ENCODE peak calls at places on chromosomes 5 and 9, in seven cellular contexts. One of them, this sample, is unnamed. For H3K27me3, the result is how much of the 10 kb centered on the place peaks cover.

GRCh38 chr5:135890867-135891266 is 4.8 kb downstream of the IL9 start:
- DNase-seq in aorta: no peak
- DNase-seq in neuronal stem cell: no peak
- DNase-seq in transverse colon: no peak
- DNase-seq in naive thymus-derived CD4-positive, alpha-beta T cell: no peak
- DNase-seq in cardiac muscle cell: no peak
- DNase-seq in lower lobe of right lung: no peak
- DNase-seq in this sample: no peak

GRCh38 chr5:137621861-137622823 is 113.7 kb downstream of the KLHL3 start:
- DNase-seq in lower lobe of right lung: no peak
- DNase-seq in neuronal stem cell: no peak
- DNase-seq in naive thymus-derived CD4-positive, alpha-beta T cell: no peak
- DNase-seq in aorta: peak
- DNase-seq in transverse colon: no peak
- DNase-seq in cardiac muscle cell: no peak
- DNase-seq in this sample: no peak

GRCh38 chr5:151125421-151125820 is 32.2 kb downstream of the ANXA6 start:
- DNase-seq in neuronal stem cell: no peak
- DNase-seq in transverse colon: no peak
- DNase-seq in aorta: peak
- DNase-seq in cardiac muscle cell: no peak
- DNase-seq in naive thymus-derived CD4-positive, alpha-beta T cell: peak
- DNase-seq in lower lobe of right lung: no peak
- DNase-seq in this sample: no peak

GRCh38 chr5:145903862-145904261 is 31.0 kb upstream of the GRXCR2 start:
- DNase-seq in aorta: no peak
- DNase-seq in naive thymus-derived CD4-positive, alpha-beta T cell: no peak
- DNase-seq in transverse colon: no peak
- DNase-seq in lower lobe of right lung: no peak
- DNase-seq in neuronal stem cell: no peak
- DNase-seq in cardiac muscle cell: no peak
- DNase-seq in this sample: no peak

GRCh38 chr9:95087659-95088242 is 229.8 kb downstream of the FANCC start:
- DNase-seq in neuronal stem cell: no peak
- DNase-seq in naive thymus-derived CD4-positive, alpha-beta T cell: no peak
- DNase-seq in aorta: peak
- DNase-seq in cardiac muscle cell: no peak
- DNase-seq in transverse colon: peak
- DNase-seq in lower lobe of right lung: peak
- DNase-seq in this sample: no peak

GRCh38 chr5:154189256-154189818 is 1.2 kb upstream of the GALNT10 start:
- DNase-seq in naive thymus-derived CD4-positive, alpha-beta T cell: no peak
- DNase-seq in cardiac muscle cell: peak
- DNase-seq in transverse colon: peak
- DNase-seq in neuronal stem cell: no peak
- DNase-seq in aorta: no peak
- DNase-seq in lower lobe of right lung: peak
- DNase-seq in this sample: no peak

GRCh38 chr9:87212563-87213154 is 265.4 kb upstream of the GAS1 start:
- DNase-seq in aorta: no peak
- DNase-seq in lower lobe of right lung: no peak
- DNase-seq in cardiac muscle cell: no peak
- DNase-seq in transverse colon: no peak
- DNase-seq in neuronal stem cell: no peak
- DNase-seq in naive thymus-derived CD4-positive, alpha-beta T cell: no peak
- DNase-seq in this sample: no peak

GRCh38 chr5:108193021-108193795 is 188.7 kb downstream of the FBXL17 start:
- DNase-seq in aorta: no peak
- DNase-seq in transverse colon: no peak
- DNase-seq in neuronal stem cell: no peak
- DNase-seq in naive thymus-derived CD4-positive, alpha-beta T cell: no peak
- DNase-seq in lower lobe of right lung: no peak
- DNase-seq in cardiac muscle cell: no peak
- DNase-seq in this sample: peak

GRCh38 chr9:14097215-14097614 is 216.7 kb downstream of the NFIB start:
- DNase-seq in lower lobe of right lung: no peak
- DNase-seq in neuronal stem cell: no peak
- DNase-seq in transverse colon: no peak
- DNase-seq in cardiac muscle cell: peak
- DNase-seq in aorta: no peak
- DNase-seq in naive thymus-derived CD4-positive, alpha-beta T cell: no peak
- DNase-seq in this sample: no peak

GRCh38 chr5:139671096-139671841 is 23.1 kb downstream of the CXXC5 start:
- DNase-seq in neuronal stem cell: no peak
- DNase-seq in cardiac muscle cell: no peak
- DNase-seq in naive thymus-derived CD4-positive, alpha-beta T cell: no peak
- DNase-seq in aorta: no peak
- DNase-seq in transverse colon: no peak
- DNase-seq in lower lobe of right lung: no peak
- DNase-seq in this sample: no peak

DNA sequence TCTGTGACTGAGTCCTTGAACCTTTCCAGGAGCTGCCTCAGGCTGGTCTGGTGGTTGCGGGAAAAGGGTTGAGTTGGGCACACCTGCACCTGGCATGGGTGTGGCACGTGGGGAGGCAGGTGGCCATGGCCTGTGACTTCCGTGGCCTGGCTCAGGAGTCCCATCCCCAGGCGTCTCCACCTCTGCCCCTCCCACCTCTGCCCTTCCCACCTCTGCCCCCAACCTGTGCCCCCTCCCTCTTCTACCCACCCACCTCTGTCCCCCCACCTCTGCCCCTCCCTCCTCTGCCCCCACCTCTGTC is 1.9 kb upstream of the QRFP start:
- DNase-seq in aorta: no peak
- DNase-seq in transverse colon: peak
- DNase-seq in cardiac muscle cell: no peak
- DNase-seq in neuronal stem cell: no peak
- DNase-seq in lower lobe of right lung: no peak
- DNase-seq in naive thymus-derived CD4-positive, alpha-beta T cell: no peak
- DNase-seq in this sample: no peak
- H3K27me3 ChIP-seq in aorta: under half
- H3K27me3 ChIP-seq in transverse colon: under half
- H3K27me3 ChIP-seq in cardiac muscle cell: under half
- H3K27me3 ChIP-seq in neuronal stem cell: under half
- H3K27me3 ChIP-seq in lower lobe of right lung: under half
- H3K27me3 ChIP-seq in naive thymus-derived CD4-positive, alpha-beta T cell: under half
- H3K27me3 ChIP-seq in this sample: under half

GRCh38 chr5:103208460-103208859 is 50.1 kb upstream of the MACIR start:
- DNase-seq in neuronal stem cell: no peak
- DNase-seq in lower lobe of right lung: no peak
- DNase-seq in transverse colon: no peak
- DNase-seq in cardiac muscle cell: no peak
- DNase-seq in naive thymus-derived CD4-positive, alpha-beta T cell: no peak
- DNase-seq in aorta: no peak
- DNase-seq in this sample: no peak

GRCh38 chr5:103211858-103212500 is 46.6 kb upstream of the MACIR start:
- DNase-seq in aorta: no peak
- DNase-seq in naive thymus-derived CD4-positive, alpha-beta T cell: no peak
- DNase-seq in transverse colon: no peak
- DNase-seq in neuronal stem cell: no peak
- DNase-seq in cardiac muscle cell: no peak
- DNase-seq in lower lobe of right lung: no peak
- DNase-seq in this sample: no peak

GRCh38 chr5:103209065-103209464 is 49.5 kb upstream of the MACIR start:
- DNase-seq in transverse colon: no peak
- DNase-seq in neuronal stem cell: no peak
- DNase-seq in cardiac muscle cell: no peak
- DNase-seq in lower lobe of right lung: no peak
- DNase-seq in naive thymus-derived CD4-positive, alpha-beta T cell: no peak
- DNase-seq in aorta: no peak
- DNase-seq in this sample: no peak

GRCh38 chr5:103207653-103208052 is 50.9 kb upstream of the MACIR start:
- DNase-seq in cardiac muscle cell: no peak
- DNase-seq in neuronal stem cell: no peak
- DNase-seq in naive thymus-derived CD4-positive, alpha-beta T cell: no peak
- DNase-seq in lower lobe of right lung: no peak
- DNase-seq in aorta: no peak
- DNase-seq in transverse colon: no peak
- DNase-seq in this sample: no peak

GRCh38 chr5:103210952-103211351 is 47.6 kb upstream of the MACIR start:
- DNase-seq in naive thymus-derived CD4-positive, alpha-beta T cell: no peak
- DNase-seq in transverse colon: no peak
- DNase-seq in aorta: no peak
- DNase-seq in cardiac muscle cell: no peak
- DNase-seq in lower lobe of right lung: no peak
- DNase-seq in neuronal stem cell: no peak
- DNase-seq in this sample: no peak
- H3K4me3 ChIP-seq in naive thymus-derived CD4-positive, alpha-beta T cell: no peak
- H3K4me3 ChIP-seq in transverse colon: no peak
- H3K4me3 ChIP-seq in aorta: no peak
- H3K4me3 ChIP-seq in cardiac muscle cell: no peak
- H3K4me3 ChIP-seq in lower lobe of right lung: no peak
- H3K4me3 ChIP-seq in neuronal stem cell: no peak
- H3K4me3 ChIP-seq in this sample: no peak

GRCh38 chr5:142830241-142831018 is 60.3 kb downstream of the ARHGAP26 start:
- DNase-seq in cardiac muscle cell: no peak
- DNase-seq in aorta: no peak
- DNase-seq in transverse colon: no peak
- DNase-seq in neuronal stem cell: no peak
- DNase-seq in naive thymus-derived CD4-positive, alpha-beta T cell: no peak
- DNase-seq in lower lobe of right lung: no peak
- DNase-seq in this sample: no peak

GRCh38 chr5:142831019-142831403 is 60.8 kb downstream of the ARHGAP26 start:
- DNase-seq in cardiac muscle cell: no peak
- DNase-seq in aorta: no peak
- DNase-seq in lower lobe of right lung: no peak
- DNase-seq in neuronal stem cell: no peak
- DNase-seq in naive thymus-derived CD4-positive, alpha-beta T cell: no peak
- DNase-seq in transverse colon: no peak
- DNase-seq in this sample: no peak

GRCh38 chr5:142827934-142828576 is 57.9 kb downstream of the ARHGAP26 start:
- DNase-seq in cardiac muscle cell: no peak
- DNase-seq in transverse colon: no peak
- DNase-seq in neuronal stem cell: no peak
- DNase-seq in aorta: no peak
- DNase-seq in naive thymus-derived CD4-positive, alpha-beta T cell: no peak
- DNase-seq in lower lobe of right lung: no peak
- DNase-seq in this sample: no peak

GRCh38 chr5:142828797-142829535 is 58.8 kb downstream of the ARHGAP26 start:
- DNase-seq in neuronal stem cell: no peak
- DNase-seq in naive thymus-derived CD4-positive, alpha-beta T cell: no peak
- DNase-seq in transverse colon: no peak
- DNase-seq in aorta: no peak
- DNase-seq in cardiac muscle cell: peak
- DNase-seq in lower lobe of right lung: no peak
- DNase-seq in this sample: no peak

DNA sequence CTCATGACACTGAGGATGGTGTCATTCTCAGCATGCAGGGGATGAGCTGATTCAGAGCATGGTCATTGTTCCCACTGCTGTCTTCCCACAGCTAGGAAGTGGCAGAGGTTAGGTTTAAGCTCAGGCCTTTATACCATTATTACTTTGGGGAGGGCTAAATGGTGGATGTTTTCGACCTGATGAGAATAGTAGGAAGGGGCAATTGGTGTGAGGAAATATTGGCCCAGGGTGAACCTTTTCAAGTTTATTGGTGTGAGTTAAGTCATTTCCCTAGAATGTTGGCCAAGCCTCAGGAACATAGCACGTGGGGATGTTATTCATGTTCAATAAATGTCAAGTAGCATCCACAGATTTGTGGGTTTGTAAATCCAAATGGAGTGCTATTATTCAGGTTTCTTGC is 59.6 kb downstream of the ARHGAP26 start:
- DNase-seq in aorta: no peak
- DNase-seq in neuronal stem cell: no peak
- DNase-seq in cardiac muscle cell: no peak
- DNase-seq in lower lobe of right lung: no peak
- DNase-seq in naive thymus-derived CD4-positive, alpha-beta T cell: no peak
- DNase-seq in transverse colon: no peak
- DNase-seq in this sample: no peak
- H3K27ac ChIP-seq in aorta: no peak
- H3K27ac ChIP-seq in neuronal stem cell: no peak
- H3K27ac ChIP-seq in cardiac muscle cell: no peak
- H3K27ac ChIP-seq in lower lobe of right lung: no peak
- H3K27ac ChIP-seq in naive thymus-derived CD4-positive, alpha-beta T cell: no peak
- H3K27ac ChIP-seq in transverse colon: no peak
- H3K27ac ChIP-seq in this sample: no peak

GRCh38 chr9:72684615-72685014 is 163.2 kb downstream of the TMC1 start:
- DNase-seq in naive thymus-derived CD4-positive, alpha-beta T cell: no peak
- DNase-seq in aorta: no peak
- DNase-seq in neuronal stem cell: no peak
- DNase-seq in lower lobe of right lung: no peak
- DNase-seq in cardiac muscle cell: no peak
- DNase-seq in transverse colon: no peak
- DNase-seq in this sample: no peak
- H3K27me3 ChIP-seq in naive thymus-derived CD4-positive, alpha-beta T cell: under half
- H3K27me3 ChIP-seq in aorta: under half
- H3K27me3 ChIP-seq in neuronal stem cell: under half
- H3K27me3 ChIP-seq in lower lobe of right lung: under half
- H3K27me3 ChIP-seq in cardiac muscle cell: under half
- H3K27me3 ChIP-seq in transverse colon: under half
- H3K27me3 ChIP-seq in this sample: under half

GRCh38 chr9:37929441-37929895 is 25.5 kb upstream of the SLC25A51 start:
- DNase-seq in neuronal stem cell: no peak
- DNase-seq in naive thymus-derived CD4-positive, alpha-beta T cell: no peak
- DNase-seq in transverse colon: no peak
- DNase-seq in lower lobe of right lung: peak
- DNase-seq in aorta: no peak
- DNase-seq in cardiac muscle cell: no peak
- DNase-seq in this sample: no peak

GRCh38 chr9:37928552-37929430 is 24.9 kb upstream of the SLC25A51 start:
- DNase-seq in cardiac muscle cell: no peak
- DNase-seq in neuronal stem cell: no peak
- DNase-seq in transverse colon: no peak
- DNase-seq in lower lobe of right lung: no peak
- DNase-seq in aorta: no peak
- DNase-seq in naive thymus-derived CD4-positive, alpha-beta T cell: no peak
- DNase-seq in this sample: no peak

GRCh38 chr9:37935106-37935505 is 31.2 kb upstream of the SLC25A51 start:
- DNase-seq in transverse colon: no peak
- DNase-seq in aorta: no peak
- DNase-seq in cardiac muscle cell: no peak
- DNase-seq in neuronal stem cell: no peak
- DNase-seq in lower lobe of right lung: peak
- DNase-seq in naive thymus-derived CD4-positive, alpha-beta T cell: no peak
- DNase-seq in this sample: no peak

GRCh38 chr9:37927611-37928551 is 24.0 kb upstream of the SLC25A51 start:
- DNase-seq in aorta: no peak
- DNase-seq in naive thymus-derived CD4-positive, alpha-beta T cell: no peak
- DNase-seq in neuronal stem cell: no peak
- DNase-seq in lower lobe of right lung: peak
- DNase-seq in cardiac muscle cell: no peak
- DNase-seq in transverse colon: no peak
- DNase-seq in this sample: no peak

GRCh38 chr9:37931586-37931985 is 27.7 kb upstream of the SLC25A51 start:
- DNase-seq in cardiac muscle cell: no peak
- DNase-seq in transverse colon: no peak
- DNase-seq in naive thymus-derived CD4-positive, alpha-beta T cell: no peak
- DNase-seq in lower lobe of right lung: no peak
- DNase-seq in aorta: no peak
- DNase-seq in neuronal stem cell: no peak
- DNase-seq in this sample: no peak
- H3K4me3 ChIP-seq in cardiac muscle cell: no peak
- H3K4me3 ChIP-seq in transverse colon: no peak
- H3K4me3 ChIP-seq in naive thymus-derived CD4-positive, alpha-beta T cell: no peak
- H3K4me3 ChIP-seq in lower lobe of right lung: no peak
- H3K4me3 ChIP-seq in aorta: no peak
- H3K4me3 ChIP-seq in neuronal stem cell: no peak
- H3K4me3 ChIP-seq in this sample: no peak

DNA sequence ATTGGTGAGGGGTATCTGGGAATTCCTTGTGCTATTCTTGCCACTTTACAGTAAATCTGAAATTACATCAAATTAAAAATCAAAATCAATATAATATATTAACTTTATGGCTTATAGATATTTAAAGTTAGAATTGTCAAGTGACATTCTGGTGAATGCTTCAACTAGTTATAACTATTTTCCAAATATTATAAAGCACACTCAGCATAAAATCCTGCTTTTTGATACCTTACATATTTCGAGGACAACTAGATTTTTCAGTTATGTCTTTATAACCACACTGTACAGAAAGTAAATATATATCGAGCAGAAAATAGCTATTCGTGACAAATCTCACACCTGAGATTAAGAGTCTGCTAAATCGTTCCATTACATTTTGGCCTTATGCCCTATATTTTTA is 210.2 kb downstream of the PDE4D start:
- DNase-seq in naive thymus-derived CD4-positive, alpha-beta T cell: no peak
- DNase-seq in cardiac muscle cell: no peak
- DNase-seq in lower lobe of right lung: no peak
- DNase-seq in neuronal stem cell: no peak
- DNase-seq in transverse colon: no peak
- DNase-seq in aorta: no peak
- DNase-seq in this sample: no peak
- H3K27ac ChIP-seq in naive thymus-derived CD4-positive, alpha-beta T cell: no peak
- H3K27ac ChIP-seq in cardiac muscle cell: no peak
- H3K27ac ChIP-seq in lower lobe of right lung: no peak
- H3K27ac ChIP-seq in neuronal stem cell: no peak
- H3K27ac ChIP-seq in transverse colon: no peak
- H3K27ac ChIP-seq in aorta: no peak
- H3K27ac ChIP-seq in this sample: no peak

This sample was measured in WERI-Rb-1.